ENCODE peak calls at places on chromosomes 5 and 9, in five cellular contexts. M is GM06990, F is NCI-H2029 treated with DMSO at 0.1 percent for 48 hours, C is amygdala, J is NCI-H748 treated with DMSO at 0.1 percent for 48 hours. B is an unnamed sample.
A peak's percentile ranks its signal among the peaks of the same experiment; 100 is the strongest.

GRCh38 chr5:83199126-83199525 is 121.8 kb downstream of the XRCC4 start:
- DNase-seq in J (no peak), M (no peak), F (no peak), C (no peak), B (no peak)

GRCh38 chr9:36018755-36019720 is 17.7 kb upstream of the RECK start:
- DNase-seq in F (no peak), M (no peak), C (no peak), J (no peak), B (no peak)

GRCh38 chr5:33195431-33196128 is 245.2 kb upstream of the TARS1 start:
- DNase-seq in M (no peak), C (no peak), F (no peak), J (no peak), B (no peak)

GRCh38 chr5:135382131-135382530 is 16.9 kb downstream of the MACROH2A1 start:
- DNase-seq in F (no peak), J (no peak), M (no peak), C (no peak), B (no peak)

GRCh38 chr5:111772456-111772855 is 15.5 kb upstream of the NREP start:
- DNase-seq in J (no peak), M (no peak), C (no peak), F (no peak), B (no peak)

GRCh38 chr5:22779499-22779898 is 73.6 kb downstream of the CDH12 start:
- DNase-seq in F (no peak), M (no peak), C (no peak), J (no peak), B (no peak)

GRCh38 chr5:5104550-5104949 is 35.6 kb upstream of the ADAMTS16 start:
- DNase-seq in M (no peak), J (no peak), C (no peak), F (no peak), B (no peak)

GRCh38 chr5:160957312-160957711 is 105.3 kb upstream of the ATP10B start:
- DNase-seq in J (no peak), C (no peak), F (no peak), M (no peak), B (no peak)

GRCh38 chr5:134656690-134657089 is 8.1 kb downstream of the SEC24A start:
- DNase-seq in C (no peak), M (no peak), J (no peak), F (no peak), B (no peak)

GRCh38 chr9:96651626-96652025 is 3.5 kb downstream of the PRXL2C start:
- DNase-seq in F (no peak), M (no peak), J (peak; percentile 46), C (no peak), B (no peak)

GRCh38 chr5:102738037-102738436 is 17.1 kb upstream of the PAM start:
- DNase-seq in C (no peak), M (no peak), F (no peak), J (no peak), B (no peak)

GRCh38 chr5:156201793-156202388 is 125.1 kb upstream of the SGCD start:
- DNase-seq in M (no peak), F (no peak), J (no peak), C (no peak), B (no peak)

GRCh38 chr5:65481171-65481575 is 547 bp downstream of the ADAMTS6 start:
- DNase-seq in F (no peak), M (no peak), J (no peak), C (no peak), B (no peak)

GRCh38 chr5:58844395-58844794 is 261.5 kb downstream of the RAB3C start:
- DNase-seq in J (no peak), F (no peak), C (no peak), M (no peak), B (no peak)

GRCh38 chr9:115008536-115008935 is 78.1 kb upstream of the TNFSF8 start:
- DNase-seq in C (no peak), F (no peak), J (no peak), M (no peak), B (no peak)

B was measured in GM12878.